ENCODE peak calls at places on chromosomes 2 and 18, in five cellular contexts. F, O, K, M and A are unnamed samples.

GRCh38 chr18:53701697-53702096 is 522.8 kb downstream of the MBD2 start:
- DNase-seq in F (no peak), O (no peak), K (no peak), M (no peak), A (no peak)

GRCh38 chr2:11621465-11621864 is 48.5 kb downstream of the NTSR2 start:
- DNase-seq in F (no peak), O (no peak), K (no peak), M (no peak), A (no peak)

GRCh38 chr18:36903215-36903928 is 74.4 kb downstream of the KIAA1328 start:
- DNase-seq in F (no peak), O (no peak), K (no peak), M (no peak), A (no peak)

GRCh38 chr2:25332571-25332970 is 9.2 kb downstream of the DNMT3A start:
- DNase-seq in F (no peak), O (no peak), K (no peak), M (no peak), A (no peak)

GRCh38 chr2:189236066-189236465 is 56.5 kb upstream of the COL5A2 start:
- DNase-seq in F (no peak), O (no peak), K (no peak), M (no peak), A (no peak)

GRCh38 chr18:62717059-62717849 is 1.9 kb downstream of the PHLPP1 start:
- DNase-seq in F (peak), O (peak), K (peak), M (peak), A (no peak)

GRCh38 chr2:45834372-45834771 is 182.9 kb downstream of the PRKCE start:
- DNase-seq in F (no peak), O (no peak), K (no peak), M (no peak), A (no peak)

GRCh38 chr2:86793752-86794151 is 3.0 kb upstream of the CD8A start:
- DNase-seq in F (no peak), O (no peak), K (no peak), M (no peak), A (no peak)

GRCh38 chr2:97808816-97809215 is 95.4 kb downstream of the ZAP70 start:
- DNase-seq in F (no peak), O (no peak), K (no peak), M (no peak), A (no peak)

GRCh38 chr2:160308915-160309314 is 108.8 kb upstream of the ITGB6 start:
- DNase-seq in F (no peak), O (no peak), K (no peak), M (no peak), A (no peak)

GRCh38 chr2:171347591-171348032 is 86.2 kb downstream of the METTL8 start:
- DNase-seq in F (peak), O (no peak), K (no peak), M (peak), A (peak)

GRCh38 chr2:5895284-5895683 is 203.1 kb downstream of the SOX11 start:
- DNase-seq in F (no peak), O (no peak), K (no peak), M (no peak), A (no peak)

GRCh38 chr2:110101280-110101844 is 14.3 kb downstream of the MALL start:
- DNase-seq in F (peak), O (peak), K (no peak), M (peak), A (peak)

GRCh38 chr2:226693521-226693920 is 106.1 kb downstream of the IRS1 start:
- DNase-seq in F (no peak), O (no peak), K (no peak), M (no peak), A (no peak)

GRCh38 chr2:128379021-128380005 is 60.6 kb upstream of the HS6ST1 start:
- DNase-seq in F (peak), O (no peak), K (no peak), M (no peak), A (peak)

GRCh38 chr2:230939066-230939591 is 14.1 kb upstream of the GPR55 start:
- DNase-seq in F (no peak), O (no peak), K (no peak), M (no peak), A (no peak)

GRCh38 chr2:231425291-231425810 is 29.8 kb downstream of the B3GNT7 start:
- DNase-seq in F (no peak), O (no peak), K (no peak), M (no peak), A (no peak)

GRCh38 chr2:241545523-241546473 is 12.7 kb upstream of the BOK start:
- DNase-seq in F (no peak), O (no peak), K (no peak), M (no peak), A (no peak)

GRCh38 chr2:126793885-126794613 is 104.6 kb upstream of the TEX51 start:
- DNase-seq in F (no peak), O (no peak), K (no peak), M (no peak), A (no peak)

GRCh38 chr2:44766220-44766619 is 175.3 kb upstream of the SIX3 start:
- DNase-seq in F (no peak), O (no peak), K (no peak), M (no peak), A (no peak)

GRCh38 chr2:13413989-13414388 is 697.3 kb downstream of the TRIB2 start:
- DNase-seq in F (no peak), O (no peak), K (no peak), M (no peak), A (no peak)

GRCh38 chr2:68689553-68690537 is 44.8 kb upstream of the ARHGAP25 start:
- DNase-seq in F (no peak), O (peak), K (no peak), M (no peak), A (no peak)

GRCh38 chr2:126994340-126994777 is 95.7 kb downstream of the TEX51 start:
- DNase-seq in F (no peak), O (no peak), K (no peak), M (no peak), A (no peak)

GRCh38 chr2:157838442-157839161 is 37.5 kb downstream of the ACVR1 start:
- DNase-seq in F (no peak), O (peak), K (no peak), M (no peak), A (no peak)

GRCh38 chr18:75859533-75859932 is 432.0 kb upstream of the SMIM21 start:
- DNase-seq in F (no peak), O (no peak), K (no peak), M (no peak), A (no peak)

GRCh38 chr2:231399853-231400667 is 4.5 kb downstream of the B3GNT7 start:
- DNase-seq in F (no peak), O (no peak), K (no peak), M (no peak), A (no peak)

GRCh38 chr2:104538082-104538481 is 315.8 kb upstream of the POU3F3 start:
- DNase-seq in F (no peak), O (no peak), K (no peak), M (no peak), A (no peak)

GRCh38 chr2:237478969-237479368 is 8.1 kb upstream of the MLPH start:
- DNase-seq in F (no peak), O (no peak), K (no peak), M (no peak), A (no peak)

GRCh38 chr2:229202646-229203045 is 68.4 kb downstream of the PID1 start:
- DNase-seq in F (no peak), O (no peak), K (no peak), M (no peak), A (no peak)

GRCh38 chr2:46657042-46657504 is 177.7 kb downstream of the TMEM247 start:
- DNase-seq in F (peak), O (no peak), K (no peak), M (no peak), A (no peak)

GRCh38 chr2:195319112-195319460 is 337.9 kb upstream of the SLC39A10 start:
- DNase-seq in F (peak), O (no peak), K (no peak), M (peak), A (no peak)

GRCh38 chr2:112989611-112990010 is 11.8 kb downstream of the IL36G start:
- DNase-seq in F (no peak), O (no peak), K (no peak), M (no peak), A (no peak)

GRCh38 chr2:98775146-98775988 is 44.4 kb upstream of the MGAT4A start:
- DNase-seq in F (no peak), O (no peak), K (no peak), M (no peak), A (no peak)

GRCh38 chr2:166148811-166149400 is 21.1 kb upstream of the SCN1A start:
- DNase-seq in F (no peak), O (no peak), K (no peak), M (no peak), A (no peak)

GRCh38 chr18:25724997-25725396 is 365.4 kb downstream of the SS18 start:
- DNase-seq in F (no peak), O (no peak), K (no peak), M (no peak), A (no peak)

GRCh38 chr2:113167115-113167932 is 6.4 kb upstream of the PSD4 start:
- DNase-seq in F (no peak), O (peak), K (no peak), M (no peak), A (no peak)

GRCh38 chr18:58254873-58255511 is 211.0 kb downstream of the NEDD4L start:
- DNase-seq in F (peak), O (no peak), K (no peak), M (no peak), A (no peak)